ENCODE peak calls at places on chromosomes 3 and 15, in eight cellular contexts. R is HCT116, K is sigmoid colon, S is IMR-90, G is esophagus squamous epithelium, O is transverse colon, W is stomach, E is A549. D is an unnamed sample.

GRCh38 chr3:100045696-100046095 is 68.6 kb downstream of the FILIP1L start:
- DNase-seq in R (no peak), K (peak; percentile 87), S (peak; percentile 99), G (peak; percentile 1), O (peak; percentile 56), W (no peak), E (no peak), D (peak; percentile 62)

GRCh38 chr15:56233549-56233948 is 10.1 kb downstream of the RFX7 start:
- DNase-seq in R (no peak), K (no peak), S (no peak), G (no peak), O (no peak), W (no peak), E (no peak), D (no peak)

GRCh38 chr15:77528968-77529319 is 103.8 kb downstream of the LINGO1 start:
- DNase-seq in R (no peak), K (peak; percentile 41), S (no peak), G (no peak), O (no peak), W (no peak), E (no peak), D (peak; percentile 40)

GRCh38 chr15:69265347-69265955 is 33.3 kb upstream of the PAQR5 start:
- DNase-seq in R (peak; percentile 34), K (no peak), S (peak; percentile 17), G (no peak), O (no peak), W (no peak), E (peak; percentile 58), D (no peak)

GRCh38 chr3:141399979-141400971 is 32.0 kb downstream of the ZBTB38 start:
- DNase-seq in R (no peak), K (no peak), S (no peak), G (no peak), O (peak; percentile 37), W (no peak), E (peak; percentile 35), D (no peak)

GRCh38 chr3:94647131-94647530 is 584.3 kb downstream of the NSUN3 start:
- DNase-seq in R (no peak), K (no peak), S (no peak), G (no peak), O (no peak), W (no peak), E (peak; percentile 45), D (no peak)

GRCh38 chr3:131596884-131597283 is 94.1 kb upstream of the MRPL3 start:
- DNase-seq in R (no peak), K (no peak), S (no peak), G (no peak), O (no peak), W (no peak), E (no peak), D (no peak)

GRCh38 chr15:38587214-38587613 is 22.6 kb upstream of the RASGRP1 start:
- DNase-seq in R (no peak), K (no peak), S (no peak), G (no peak), O (no peak), W (no peak), E (no peak), D (no peak)

GRCh38 chr3:127159547-127159946 is 33.4 kb upstream of the PRR23E start:
- DNase-seq in R (no peak), K (no peak), S (no peak), G (no peak), O (no peak), W (no peak), E (no peak), D (no peak)

GRCh38 chr3:188974856-188975611 is 196.7 kb upstream of the TPRG1 start:
- DNase-seq in R (no peak), K (no peak), S (peak; percentile 64), G (no peak), O (no peak), W (no peak), E (no peak), D (no peak)

GRCh38 chr15:75620776-75621536 is 4.6 kb downstream of the SNUPN start:
- DNase-seq in R (no peak), K (peak; percentile 94), S (peak; percentile 89), G (peak; percentile 18), O (peak; percentile 67), W (peak; percentile 77), E (peak; percentile 41), D (peak; percentile 86)
- TF ChIP-seq CTCF in R (no peak), K (peak; percentile 13), S (peak; percentile 38), G (peak; percentile 29), O (no peak), W (peak; percentile 23), E (no peak), D (no peak)

GRCh38 chr3:194136519-194137313 is 768 bp downstream of the HES1 start:
- DNase-seq in R (no peak), K (peak; percentile 91), S (peak; percentile 81), G (no peak), O (peak; percentile 69), W (peak; percentile 46), E (peak; percentile 32), D (peak; percentile 73)
- TF ChIP-seq POLR2A in R (no peak), K (no peak), S (peak; percentile 87), G (no peak), O (peak; percentile 56), W (no peak), E (no peak), D (no peak)

GRCh38 chr15:85580914-85581313 is 200.5 kb downstream of the AKAP13 start:
- DNase-seq in R (no peak), K (no peak), S (no peak), G (no peak), O (peak; percentile 67), W (peak; percentile 83), E (peak; percentile 64), D (no peak)
- H3K4me1 ChIP-seq in R (peaks cover 15% of the 10 kb centered on the region), K (peaks cover 16% of the 10 kb centered on the region), S (peaks cover 7% of the 10 kb centered on the region), G (peaks cover 42% of the 10 kb centered on the region), O (peaks cover 57% of the 10 kb centered on the region), W (peaks cover 45% of the 10 kb centered on the region), E (peaks cover 78% of the 10 kb centered on the region), D (peaks cover 35% of the 10 kb centered on the region)

DNA sequence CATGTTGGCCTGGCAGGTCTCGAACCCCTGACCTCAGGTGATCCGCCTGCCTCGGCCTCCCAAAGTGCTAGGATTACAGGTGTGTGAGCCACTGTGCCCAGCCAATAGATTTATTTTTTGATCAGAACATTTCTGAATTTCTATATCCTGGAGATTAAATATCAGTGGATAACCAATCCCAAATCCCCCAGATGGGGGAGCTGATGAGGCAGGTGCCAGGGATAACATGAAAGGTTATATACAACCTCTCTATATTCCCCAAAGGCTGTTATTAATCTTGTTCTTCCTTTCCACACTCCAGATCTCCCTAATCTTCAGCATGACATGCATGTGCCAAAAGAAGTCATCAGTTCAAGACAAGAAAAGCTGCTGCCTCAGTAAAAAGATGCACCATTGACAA is 112.3 kb downstream of the WDR76 start:
- DNase-seq in R (peak; percentile 12), K (no peak), S (peak; percentile 33), G (no peak), O (peak; percentile 14), W (no peak), E (peak; percentile 17), D (no peak)
- TF ChIP-seq CTCF in R (peak; percentile 71), K (no peak), S (peak; percentile 61), G (no peak), O (peak; percentile 21), W (no peak), E (peak; percentile 54), D (no peak)

GRCh38 chr15:98647774-98648653 is at the start of gene IGF1R:
- DNase-seq in R (peak; percentile 73), K (peak; percentile 93), S (peak; percentile 88), G (peak; percentile 25), O (peak; percentile 88), W (peak; percentile 89), E (peak; percentile 92), D (peak; percentile 92)
- TF ChIP-seq POLR2A in R (no peak), K (no peak), S (no peak), G (peak; percentile 58), O (no peak), W (no peak), E (no peak), D (no peak)

D was measured in testis.